ENCODE peak calls at places on chromosomes 1 and 21, in four cellular contexts. A is pancreas, H is RWPE1, U is esophagus squamous epithelium. I is an unnamed sample.

GRCh38 chr1:212179394-212180076 is 105.7 kb upstream of the PPP2R5A start:
- DNase-seq in A (no peak), H (peak; percentile 95), U (no peak), I (no peak)

GRCh38 chr21:39088831-39089380 is 94.3 kb downstream of the PSMG1 start:
- DNase-seq in A (no peak), H (peak; percentile 52), U (no peak), I (no peak)

GRCh38 chr1:2204384-2205190 is 10.0 kb upstream of the FAAP20 start:
- DNase-seq in A (peak; percentile 91), H (peak; percentile 94), U (no peak), I (no peak)

GRCh38 chr1:58412071-58412580 is 134.4 kb downstream of the OMA1 start:
- DNase-seq in A (no peak), H (no peak), U (no peak), I (no peak)

GRCh38 chr21:43597845-43598244 is 61.4 kb downstream of the HSF2BP start:
- DNase-seq in A (no peak), H (no peak), U (no peak), I (no peak)

GRCh38 chr1:47507921-47508894 is 70.4 kb downstream of the FOXD2 start:
- DNase-seq in A (peak; percentile 70), H (no peak), U (no peak), I (no peak)

GRCh38 chr21:41481191-41481590 is 26.8 kb downstream of the TMPRSS2 start:
- DNase-seq in A (no peak), H (no peak), U (no peak), I (no peak)

GRCh38 chr1:3133671-3134070 is 64.7 kb downstream of the PRDM16 start:
- DNase-seq in A (no peak), H (no peak), U (no peak), I (no peak)

GRCh38 chr1:179108644-179109043 is 26.8 kb downstream of the TOR3A start:
- DNase-seq in A (no peak), H (no peak), U (no peak), I (no peak)

GRCh38 chr1:59043796-59044195 is 253.1 kb upstream of the FGGY start:
- DNase-seq in A (no peak), H (peak; percentile 48), U (no peak), I (no peak)

GRCh38 chr1:186536272-186536905 is 75.5 kb upstream of the PDC start:
- DNase-seq in A (no peak), H (no peak), U (no peak), I (no peak)

GRCh38 chr1:50841791-50842387 is 118.2 kb downstream of the FAF1 start:
- DNase-seq in A (no peak), H (no peak), U (no peak), I (no peak)

GRCh38 chr1:193846411-193846810 is 660.0 kb upstream of the B3GALT2 start:
- DNase-seq in A (no peak), H (no peak), U (no peak), I (no peak)

GRCh38 chr1:70764747-70765146 is 282.9 kb downstream of the PTGER3 start:
- DNase-seq in A (no peak), H (no peak), U (no peak), I (no peak)

GRCh38 chr1:15046487-15047165 is 106.9 kb upstream of the TMEM51 start:
- DNase-seq in A (peak; percentile 82), H (peak; percentile 88), U (no peak), I (no peak)

DNA sequence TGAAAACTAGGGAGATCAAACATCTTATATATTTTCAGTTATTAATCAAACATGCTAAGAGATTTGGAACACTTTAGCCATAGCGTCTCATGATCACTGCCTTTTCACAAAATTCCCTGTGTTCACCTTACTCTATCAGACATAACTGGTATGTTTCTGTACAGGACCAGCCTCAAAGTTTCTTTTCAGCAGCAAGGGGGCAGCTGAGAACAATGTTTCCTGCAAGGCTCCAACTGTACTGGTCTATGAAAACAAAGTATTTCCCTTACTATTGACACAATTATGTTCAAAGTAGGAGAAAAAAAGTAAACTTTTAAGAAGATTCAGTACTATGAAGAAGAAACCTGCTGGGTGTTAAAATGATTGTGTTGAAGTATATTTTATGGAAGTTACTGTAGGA is 98.5 kb downstream of the ATF6 start:
- DNase-seq in A (no peak), H (no peak), U (no peak), I (no peak)
- TF ChIP-seq CTCF in A (no peak), H (no peak), U (no peak), I (no peak)

GRCh38 chr1:33500547-33500946 is 28.1 kb downstream of the ZSCAN20 start:
- DNase-seq in A (no peak), H (no peak), U (no peak), I (no peak)
- TF ChIP-seq CTCF in A (no peak), H (no peak), U (no peak), I (no peak)

GRCh38 chr1:204166237-204166636 is at the start of gene REN:
- DNase-seq in A (no peak), H (no peak), U (no peak), I (no peak)

GRCh38 chr1:204167730-204168129 is 1.6 kb upstream of the REN start:
- DNase-seq in A (no peak), H (no peak), U (no peak), I (no peak)

GRCh38 chr1:204157942-204158341 is 6.1 kb upstream of the ETNK2 start:
- DNase-seq in A (no peak), H (no peak), U (no peak), I (no peak)

GRCh38 chr1:204161609-204162497 is 4.3 kb downstream of the REN start:
- DNase-seq in A (peak; percentile 43), H (no peak), U (no peak), I (no peak)

DNA sequence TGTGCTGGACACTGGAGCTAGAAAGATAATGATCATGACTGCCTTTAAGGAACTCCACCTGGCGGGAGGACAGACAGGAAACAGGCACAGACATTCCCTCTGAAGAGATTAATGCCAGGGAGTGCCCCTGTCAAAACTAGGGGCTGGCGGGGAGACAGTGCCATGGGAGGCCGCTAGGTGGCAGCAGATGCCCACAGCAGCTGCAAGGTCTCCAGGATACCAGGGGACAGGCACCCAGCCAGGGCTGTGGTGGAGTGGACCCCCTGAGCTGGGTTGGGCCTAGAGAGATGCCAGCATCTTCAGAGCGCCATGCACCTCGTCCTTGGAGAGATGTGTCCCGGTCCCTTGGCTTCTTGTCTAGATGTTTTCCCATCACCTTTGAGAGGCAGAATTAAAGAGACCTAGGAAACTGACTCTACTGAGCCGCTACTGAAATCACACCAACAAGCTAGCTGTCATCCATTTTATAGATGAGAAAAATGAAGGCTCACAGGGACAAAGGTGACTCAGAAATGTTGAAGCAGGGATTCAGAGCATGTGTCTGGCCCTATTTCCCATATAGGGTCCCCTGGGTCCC is 3.6 kb downstream of the REN start:
- DNase-seq in A (peak; percentile 92), H (peak; percentile 95), U (no peak), I (no peak)
- TF ChIP-seq CTCF in A (peak; percentile 99), H (peak; percentile 99), U (peak; percentile 99), I (peak; percentile 98)

DNA sequence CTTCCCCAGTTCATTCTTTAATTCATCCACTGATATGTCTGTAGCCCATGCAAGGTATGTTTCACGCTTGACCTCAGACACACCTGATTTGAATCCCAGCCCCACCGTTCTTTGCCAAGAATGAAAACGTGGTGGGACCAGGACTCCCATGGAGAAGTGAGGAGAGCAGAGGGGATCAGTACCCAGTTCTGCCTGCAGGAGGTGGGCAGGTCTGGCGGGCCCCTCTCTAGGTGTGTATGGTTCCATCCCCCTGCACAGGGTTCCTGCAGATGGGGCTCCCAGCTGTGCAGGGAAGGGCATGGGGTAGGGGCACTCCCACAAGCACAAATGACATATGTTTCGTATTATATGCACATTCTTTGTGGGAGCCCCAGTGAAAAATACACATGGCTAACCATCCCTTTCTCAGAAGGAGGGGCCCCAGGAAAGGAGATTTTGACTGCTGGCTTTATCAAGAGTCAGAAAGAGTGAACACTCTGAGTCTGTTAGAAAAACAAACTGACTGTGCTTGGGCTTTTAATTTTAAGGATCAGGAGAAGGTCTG is 144.6 kb downstream of the PLPP3 start:
- DNase-seq in A (no peak), H (no peak), U (no peak), I (no peak)
- TF ChIP-seq CTCF in A (no peak), H (no peak), U (no peak), I (peak; percentile 22)

GRCh38 chr1:25520446-25521061 is 22.9 kb upstream of the LDLRAP1 start:
- DNase-seq in A (peak; percentile 81), H (peak; percentile 51), U (no peak), I (peak; percentile 27)
- TF ChIP-seq CTCF in A (peak; percentile 67), H (peak; percentile 75), U (peak; percentile 88), I (peak; percentile 75)

GRCh38 chr1:6209661-6210605 is 4.0 kb downstream of the RNF207 start:
- DNase-seq in A (no peak), H (no peak), U (no peak), I (no peak)

GRCh38 chr1:6207075-6207885 is 1.4 kb downstream of the RNF207 start:
- DNase-seq in A (peak; percentile 57), H (no peak), U (no peak), I (no peak)

GRCh38 chr1:6210606-6211355 is 4.9 kb downstream of the RNF207 start:
- DNase-seq in A (no peak), H (no peak), U (no peak), I (no peak)

GRCh38 chr1:6207921-6208320 is 2.0 kb downstream of the RNF207 start:
- DNase-seq in A (no peak), H (no peak), U (no peak), I (no peak)

DNA sequence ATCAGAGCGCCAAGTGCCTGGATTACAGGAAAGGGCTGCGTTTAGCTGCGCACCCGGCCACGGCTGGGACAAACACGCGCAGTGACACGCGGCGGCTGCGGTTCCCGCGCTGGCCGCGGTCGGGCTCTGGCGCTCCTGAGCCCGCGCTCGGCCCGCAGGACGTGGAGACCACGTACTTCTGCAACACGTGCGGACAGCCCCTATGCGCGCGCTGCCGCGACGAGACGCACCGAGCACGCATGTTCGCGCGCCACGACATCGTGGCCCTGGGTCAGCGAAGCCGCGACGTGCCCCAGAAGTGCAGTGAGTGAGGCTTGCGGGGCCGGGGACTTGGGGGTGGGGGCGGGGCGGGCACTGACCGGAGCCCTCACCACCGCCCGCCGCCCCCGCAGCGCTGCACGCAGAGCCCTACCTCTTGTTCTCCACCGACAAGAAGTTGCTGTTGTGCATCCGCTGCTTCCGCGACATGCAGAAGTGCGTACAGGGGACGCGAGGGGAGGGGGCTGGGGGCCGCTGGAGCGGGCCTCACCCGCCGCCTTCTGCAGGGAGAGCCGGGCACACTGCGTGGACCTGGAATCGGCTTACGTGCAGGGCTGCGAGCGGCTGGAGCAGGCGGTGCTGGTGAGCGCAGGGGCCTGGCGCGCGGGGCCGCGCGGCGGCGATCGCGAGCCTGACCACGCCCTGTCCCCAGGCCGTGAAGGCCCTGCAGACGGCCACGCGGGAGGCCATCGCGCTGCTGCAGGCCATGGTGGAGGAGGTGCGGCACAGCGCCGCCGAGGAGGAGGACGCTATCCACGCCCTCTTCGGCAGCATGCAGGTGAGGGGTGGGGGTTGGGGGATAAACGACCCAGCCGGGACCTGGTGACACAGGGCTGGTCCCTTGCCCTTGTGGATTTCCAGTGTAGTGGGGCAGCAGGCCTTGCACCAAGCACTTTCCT is 3.1 kb downstream of the RNF207 start:
- DNase-seq in A (peak; percentile 78), H (no peak), U (no peak), I (no peak)
- TF ChIP-seq CTCF in A (peak; percentile 16), H (no peak), U (peak; percentile 45), I (peak; percentile 59)

DNA sequence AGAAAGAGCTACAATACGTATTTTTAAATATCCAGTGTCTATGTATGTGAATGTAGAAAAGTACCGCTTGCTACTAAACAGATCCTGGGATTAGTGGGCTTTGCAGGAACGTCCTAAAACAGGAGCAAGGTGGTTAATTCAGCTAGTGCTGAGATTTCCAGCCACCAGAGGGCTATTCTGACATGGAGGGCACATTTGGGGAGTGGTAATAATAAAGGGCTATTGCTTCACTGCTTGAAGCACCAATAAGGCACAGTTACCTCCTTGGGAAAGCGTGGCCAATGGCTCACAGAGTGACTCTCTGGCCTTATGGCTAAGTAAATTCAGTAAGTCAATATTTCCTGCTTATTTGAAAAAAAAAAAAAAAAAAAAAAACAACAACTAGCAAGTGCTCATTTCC is 152.4 kb downstream of the GABPA start:
- DNase-seq in A (no peak), H (no peak), U (no peak), I (no peak)
- TF ChIP-seq CTCF in A (no peak), H (no peak), U (no peak), I (peak; percentile 23)

GRCh38 chr1:183306317-183307042 is 111.7 kb downstream of the NMNAT2 start:
- DNase-seq in A (no peak), H (peak; percentile 21), U (no peak), I (no peak)
- TF ChIP-seq CTCF in A (no peak), H (peak; percentile 8), U (peak; percentile 15), I (peak; percentile 47)

I was measured in GM12864.